ENCODE peak calls at places on chromosome 15, in eight cellular contexts. T is NCI-H2029; S is fibroblast of lung; L is stimulated activated CD8-positive, alpha-beta memory T cell treated with anti-CD3 and anti-CD28 coated beads, Interleukin-12 subunit alpha, Interleukin-12 subunit beta, amount 100 ng/mL, for 1 hour; O is posterior cingulate gyrus; F is body of pancreas; A is activated CD8-positive, alpha-beta T cell treated with anti-CD3 and anti-CD28 coated beads for 36 hours; J is Ammon's horn. B is an unnamed sample.

GRCh38 chr15:100172356-100173024 is 169.3 kb downstream of the ADAMTS17 start:
- DNase-seq in F (no peak), A (no peak), S (no peak), O (no peak), T (no peak), J (no peak), L (no peak), B (no peak)

GRCh38 chr15:35506272-35506870 is 39.6 kb downstream of the DPH6 start:
- DNase-seq in A (no peak), J (no peak), S (no peak), T (no peak), F (no peak), O (no peak), L (no peak), B (no peak)

GRCh38 chr15:41942886-41943285 is 29.5 kb downstream of the EHD4 start:
- DNase-seq in J (no peak), L (no peak), O (no peak), A (no peak), T (no peak), F (no peak), S (no peak), B (no peak)

GRCh38 chr15:73800662-73801345 is 47.7 kb upstream of the INSYN1 start:
- DNase-seq in F (no peak), L (no peak), O (peak; percentile 64), J (peak; percentile 83), S (peak; percentile 84), A (no peak), T (no peak), B (no peak)

GRCh38 chr15:24956131-24956838 is 1.5 kb downstream of the SNRPN start:
- DNase-seq in F (peak; percentile 82), A (peak; percentile 85), J (peak; percentile 86), L (peak; percentile 46), T (peak; percentile 85), O (peak; percentile 56), S (peak; percentile 76), B (peak; percentile 81)

GRCh38 chr15:75620776-75621536 is 4.6 kb downstream of the SNUPN start:
- DNase-seq in S (peak; percentile 92), A (peak; percentile 30), J (peak; percentile 36), L (no peak), T (no peak), F (peak; percentile 46), O (peak; percentile 11), B (peak; percentile 49)

GRCh38 chr15:55703873-55704285 is 39.1 kb downstream of the PRTG start:
- DNase-seq in O (no peak), A (no peak), T (no peak), L (no peak), J (no peak), F (no peak), S (peak; percentile 48), B (no peak)

GRCh38 chr15:74788716-74789151 is 6.9 kb downstream of the CSK start:
- DNase-seq in A (peak; percentile 87), O (no peak), F (no peak), J (no peak), S (no peak), L (no peak), T (no peak), B (peak; percentile 66)

GRCh38 chr15:49288411-49288810 is 118.4 kb downstream of the GALK2 start:
- DNase-seq in F (no peak), J (peak; percentile 14), A (no peak), O (no peak), S (no peak), T (no peak), L (no peak), B (no peak)

GRCh38 chr15:75363786-75364185 is 4.6 kb downstream of the MAN2C1 start:
- DNase-seq in J (no peak), O (no peak), S (no peak), F (no peak), A (no peak), T (no peak), L (no peak), B (no peak)

GRCh38 chr15:28955686-28956421 is 70.1 kb downstream of the APBA2 start:
- DNase-seq in T (no peak), F (no peak), O (no peak), L (no peak), A (no peak), J (no peak), S (peak; percentile 42), B (no peak)

GRCh38 chr15:45603881-45604280 is 16.7 kb downstream of the BLOC1S6 start:
- DNase-seq in F (no peak), L (no peak), A (no peak), O (no peak), S (no peak), J (no peak), T (no peak), B (no peak)

GRCh38 chr15:48337626-48338025 is 6.4 kb downstream of the DUT start:
- DNase-seq in A (no peak), L (no peak), J (no peak), O (no peak), T (no peak), S (no peak), F (no peak), B (no peak)

GRCh38 chr15:70063992-70064379 is 33.7 kb downstream of the TLE3 start:
- DNase-seq in J (no peak), L (no peak), S (no peak), A (no peak), O (no peak), T (no peak), F (no peak), B (no peak)

GRCh38 chr15:51450001-51450400 is 108.5 kb downstream of the GLDN start:
- DNase-seq in A (no peak), F (peak; percentile 15), T (no peak), J (no peak), O (no peak), S (no peak), L (no peak), B (no peak)

GRCh38 chr15:39587291-39587909 is 6.5 kb downstream of the THBS1 start:
- DNase-seq in F (no peak), J (no peak), T (no peak), L (no peak), A (no peak), O (no peak), S (peak; percentile 23), B (no peak)

GRCh38 chr15:66703540-66703941 is 1.5 kb downstream of the SMAD6 start:
- DNase-seq in O (no peak), J (no peak), S (peak; percentile 39), T (no peak), A (peak; percentile 31), L (no peak), F (peak; percentile 60), B (peak; percentile 38)

GRCh38 chr15:71386448-71387236 is 271.4 kb downstream of the THSD4 start:
- DNase-seq in F (no peak), O (no peak), T (no peak), L (no peak), J (peak; percentile 41), S (peak; percentile 68), A (no peak), B (no peak)

GRCh38 chr15:64878708-64879107 is 33.0 kb upstream of the ANKDD1A start:
- DNase-seq in S (no peak), O (no peak), F (no peak), L (no peak), A (no peak), J (no peak), T (no peak), B (no peak)

GRCh38 chr15:83276661-83277060 is 7.8 kb downstream of the BNC1 start:
- DNase-seq in T (no peak), F (no peak), L (no peak), A (no peak), O (no peak), S (no peak), J (no peak), B (no peak)

GRCh38 chr15:101187820-101188516 is 63.9 kb downstream of the CHSY1 start:
- DNase-seq in S (peak; percentile 97), F (no peak), L (no peak), A (no peak), O (no peak), J (peak; percentile 63), T (no peak), B (no peak)

GRCh38 chr15:93861413-93861812 is 369.9 kb upstream of the MCTP2 start:
- DNase-seq in O (no peak), J (no peak), F (no peak), L (no peak), A (peak; percentile 5), S (no peak), T (no peak), B (no peak)

GRCh38 chr15:42010434-42010833 is 10.4 kb downstream of the PLA2G4E start:
- DNase-seq in A (peak; percentile 16), T (no peak), S (no peak), O (no peak), F (no peak), L (no peak), J (no peak), B (peak; percentile 37)

B was measured in stimulated activated CD4-positive, alpha-beta T cell treated with anti-CD3 and anti-CD28 coated beads, Interleukin-15, amount 100 ng/mL, for 24 hours.